ENCODE peak calls at places on chromosomes 5 and 9, in ten cellular contexts. One of them, this sample, is unnamed.
A peak's percentile ranks its signal among the peaks of the same experiment; 100 is the strongest.

GRCh38 chr5:42057254-42057690 is 132.2 kb downstream of the FBXO4 start:
- DNase-seq in endothelial cell: peak; percentile 59
- DNase-seq in epithelial cell of esophagus: peak; percentile 68
- DNase-seq in astrocyte: no peak
- DNase-seq in GM23338: peak; percentile 77
- DNase-seq in PC-3: peak; percentile 86
- DNase-seq in left ventricle myocardium inferior: no peak
- DNase-seq in fibroblast of lung: peak; percentile 15
- DNase-seq in cardiac fibroblast: peak; percentile 56
- DNase-seq in WTC11: peak; percentile 72
- DNase-seq in this sample: peak; percentile 5

GRCh38 chr9:82090041-82090440 is 101.5 kb downstream of the SPATA31D1 start:
- DNase-seq in PC-3: no peak
- DNase-seq in fibroblast of lung: no peak
- DNase-seq in endothelial cell: no peak
- DNase-seq in WTC11: no peak
- DNase-seq in epithelial cell of esophagus: no peak
- DNase-seq in left ventricle myocardium inferior: no peak
- DNase-seq in cardiac fibroblast: no peak
- DNase-seq in GM23338: no peak
- DNase-seq in astrocyte: no peak
- DNase-seq in this sample: no peak

GRCh38 chr5:143440448-143441102 is 37.1 kb upstream of the NR3C1 start:
- DNase-seq in astrocyte: no peak
- DNase-seq in left ventricle myocardium inferior: no peak
- DNase-seq in fibroblast of lung: no peak
- DNase-seq in cardiac fibroblast: no peak
- DNase-seq in PC-3: no peak
- DNase-seq in GM23338: no peak
- DNase-seq in WTC11: no peak
- DNase-seq in epithelial cell of esophagus: no peak
- DNase-seq in endothelial cell: no peak
- DNase-seq in this sample: no peak

GRCh38 chr5:142472306-142472951 is 147.6 kb upstream of the SPRY4 start:
- DNase-seq in astrocyte: peak; percentile 92
- DNase-seq in endothelial cell: no peak
- DNase-seq in PC-3: peak; percentile 89
- DNase-seq in GM23338: no peak
- DNase-seq in fibroblast of lung: peak; percentile 95
- DNase-seq in WTC11: no peak
- DNase-seq in epithelial cell of esophagus: peak; percentile 95
- DNase-seq in left ventricle myocardium inferior: no peak
- DNase-seq in cardiac fibroblast: peak; percentile 99
- DNase-seq in this sample: peak; percentile 95

GRCh38 chr9:100474082-100474949 is 1.4 kb downstream of the TMEFF1 start:
- DNase-seq in GM23338: peak; percentile 54
- DNase-seq in fibroblast of lung: no peak
- DNase-seq in PC-3: no peak
- DNase-seq in astrocyte: no peak
- DNase-seq in epithelial cell of esophagus: peak; percentile 23
- DNase-seq in left ventricle myocardium inferior: no peak
- DNase-seq in WTC11: peak; percentile 40
- DNase-seq in cardiac fibroblast: no peak
- DNase-seq in endothelial cell: peak; percentile 18
- DNase-seq in this sample: no peak

GRCh38 chr5:106028314-106028713 is 1642.4 kb downstream of the EFNA5 start:
- DNase-seq in cardiac fibroblast: no peak
- DNase-seq in fibroblast of lung: no peak
- DNase-seq in GM23338: no peak
- DNase-seq in astrocyte: no peak
- DNase-seq in WTC11: no peak
- DNase-seq in left ventricle myocardium inferior: no peak
- DNase-seq in endothelial cell: no peak
- DNase-seq in PC-3: no peak
- DNase-seq in epithelial cell of esophagus: no peak
- DNase-seq in this sample: no peak

GRCh38 chr9:111897831-111898144 is 1.2 kb downstream of the UGCG start:
- DNase-seq in WTC11: no peak
- DNase-seq in fibroblast of lung: peak; percentile 48
- DNase-seq in astrocyte: no peak
- DNase-seq in GM23338: no peak
- DNase-seq in cardiac fibroblast: peak; percentile 62
- DNase-seq in left ventricle myocardium inferior: no peak
- DNase-seq in endothelial cell: no peak
- DNase-seq in epithelial cell of esophagus: peak; percentile 37
- DNase-seq in PC-3: peak; percentile 13
- DNase-seq in this sample: peak; percentile 11

GRCh38 chr9:109272045-109272444 is 48.8 kb downstream of the EPB41L4B start:
- DNase-seq in PC-3: no peak
- DNase-seq in astrocyte: no peak
- DNase-seq in cardiac fibroblast: no peak
- DNase-seq in endothelial cell: no peak
- DNase-seq in WTC11: no peak
- DNase-seq in left ventricle myocardium inferior: no peak
- DNase-seq in fibroblast of lung: no peak
- DNase-seq in epithelial cell of esophagus: no peak
- DNase-seq in GM23338: no peak
- DNase-seq in this sample: no peak

GRCh38 chr5:91122663-91123062 is 260.5 kb downstream of the ARRDC3 start:
- DNase-seq in left ventricle myocardium inferior: no peak
- DNase-seq in astrocyte: no peak
- DNase-seq in GM23338: no peak
- DNase-seq in fibroblast of lung: no peak
- DNase-seq in WTC11: no peak
- DNase-seq in cardiac fibroblast: no peak
- DNase-seq in endothelial cell: no peak
- DNase-seq in PC-3: no peak
- DNase-seq in epithelial cell of esophagus: no peak
- DNase-seq in this sample: no peak

GRCh38 chr9:134730011-134730760 is 88.6 kb downstream of the COL5A1 start:
- DNase-seq in epithelial cell of esophagus: no peak
- DNase-seq in fibroblast of lung: no peak
- DNase-seq in left ventricle myocardium inferior: peak; percentile 75
- DNase-seq in endothelial cell: no peak
- DNase-seq in cardiac fibroblast: peak; percentile 52
- DNase-seq in WTC11: no peak
- DNase-seq in PC-3: no peak
- DNase-seq in GM23338: no peak
- DNase-seq in astrocyte: no peak
- DNase-seq in this sample: no peak

GRCh38 chr9:33013962-33014664 is 11.0 kb upstream of the DNAJA1 start:
- DNase-seq in fibroblast of lung: no peak
- DNase-seq in GM23338: peak; percentile 33
- DNase-seq in cardiac fibroblast: no peak
- DNase-seq in left ventricle myocardium inferior: no peak
- DNase-seq in PC-3: no peak
- DNase-seq in astrocyte: no peak
- DNase-seq in epithelial cell of esophagus: no peak
- DNase-seq in WTC11: no peak
- DNase-seq in endothelial cell: no peak
- DNase-seq in this sample: no peak

GRCh38 chr9:81829201-81829882 is 98.9 kb upstream of the SPATA31D4 start:
- DNase-seq in fibroblast of lung: no peak
- DNase-seq in WTC11: peak; percentile 20
- DNase-seq in GM23338: peak; percentile 49
- DNase-seq in PC-3: no peak
- DNase-seq in astrocyte: no peak
- DNase-seq in left ventricle myocardium inferior: no peak
- DNase-seq in endothelial cell: no peak
- DNase-seq in cardiac fibroblast: no peak
- DNase-seq in epithelial cell of esophagus: no peak
- DNase-seq in this sample: no peak

DNA sequence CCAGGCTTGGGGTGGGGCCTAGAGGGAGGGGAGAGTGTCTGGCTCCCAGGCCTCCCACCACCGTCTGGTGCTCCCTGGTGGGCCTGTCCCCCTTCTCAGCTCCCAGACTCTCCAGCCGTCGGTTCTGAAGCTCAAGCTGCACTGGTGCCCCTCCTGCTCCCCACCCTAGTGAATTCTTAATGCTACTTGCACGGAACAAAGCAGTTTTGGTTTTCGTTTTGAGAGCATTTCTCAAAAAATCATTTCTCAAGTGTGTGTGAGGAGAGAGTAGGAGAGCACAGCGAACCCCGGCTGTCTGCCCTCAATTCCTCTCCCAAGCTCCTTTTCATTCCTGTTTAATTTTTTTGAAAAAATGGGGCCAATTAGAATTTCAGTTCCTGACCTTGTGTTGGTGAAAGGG is 6.7 kb upstream of the IER5L start:
- DNase-seq in WTC11: no peak
- DNase-seq in astrocyte: no peak
- DNase-seq in endothelial cell: no peak
- DNase-seq in epithelial cell of esophagus: no peak
- DNase-seq in PC-3: no peak
- DNase-seq in GM23338: no peak
- DNase-seq in fibroblast of lung: no peak
- DNase-seq in left ventricle myocardium inferior: no peak
- DNase-seq in cardiac fibroblast: no peak
- DNase-seq in this sample: no peak
- TF ChIP-seq CTCF in WTC11: no peak
- TF ChIP-seq CTCF in astrocyte: no peak
- TF ChIP-seq CTCF in endothelial cell: no peak
- TF ChIP-seq CTCF in epithelial cell of esophagus: no peak
- TF ChIP-seq CTCF in PC-3: no peak
- TF ChIP-seq CTCF in GM23338: no peak
- TF ChIP-seq CTCF in fibroblast of lung: no peak
- TF ChIP-seq CTCF in left ventricle myocardium inferior: no peak
- TF ChIP-seq CTCF in cardiac fibroblast: no peak
- TF ChIP-seq CTCF in this sample: no peak

GRCh38 chr5:176540956-176541337 is 3.7 kb upstream of the RNF44 start:
- DNase-seq in GM23338: no peak
- DNase-seq in cardiac fibroblast: no peak
- DNase-seq in endothelial cell: no peak
- DNase-seq in epithelial cell of esophagus: no peak
- DNase-seq in astrocyte: no peak
- DNase-seq in fibroblast of lung: no peak
- DNase-seq in left ventricle myocardium inferior: no peak
- DNase-seq in WTC11: no peak
- DNase-seq in PC-3: no peak
- DNase-seq in this sample: no peak

GRCh38 chr5:176543428-176544182 is 5.5 kb upstream of the CDHR2 start:
- DNase-seq in astrocyte: no peak
- DNase-seq in WTC11: peak; percentile 76
- DNase-seq in GM23338: peak; percentile 80
- DNase-seq in fibroblast of lung: peak; percentile 25
- DNase-seq in PC-3: peak; percentile 73
- DNase-seq in epithelial cell of esophagus: peak; percentile 77
- DNase-seq in endothelial cell: no peak
- DNase-seq in left ventricle myocardium inferior: peak; percentile 83
- DNase-seq in cardiac fibroblast: peak; percentile 40
- DNase-seq in this sample: no peak

GRCh38 chr5:176542135-176542595 is 5.0 kb upstream of the RNF44 start:
- DNase-seq in astrocyte: no peak
- DNase-seq in PC-3: no peak
- DNase-seq in endothelial cell: no peak
- DNase-seq in cardiac fibroblast: no peak
- DNase-seq in WTC11: peak; percentile 67
- DNase-seq in fibroblast of lung: no peak
- DNase-seq in GM23338: no peak
- DNase-seq in left ventricle myocardium inferior: peak; percentile 34
- DNase-seq in epithelial cell of esophagus: no peak
- DNase-seq in this sample: no peak

GRCh38 chr5:176541338-176542134 is 4.3 kb upstream of the RNF44 start:
- DNase-seq in fibroblast of lung: peak; percentile 32
- DNase-seq in cardiac fibroblast: peak; percentile 22
- DNase-seq in GM23338: peak; percentile 89
- DNase-seq in astrocyte: no peak
- DNase-seq in WTC11: peak; percentile 81
- DNase-seq in PC-3: peak; percentile 31
- DNase-seq in epithelial cell of esophagus: peak; percentile 86
- DNase-seq in left ventricle myocardium inferior: peak; percentile 57
- DNase-seq in endothelial cell: peak; percentile 61
- DNase-seq in this sample: no peak

GRCh38 chr5:176542596-176543427 is 5.6 kb upstream of the RNF44 start:
- DNase-seq in fibroblast of lung: peak; percentile 19
- DNase-seq in left ventricle myocardium inferior: no peak
- DNase-seq in GM23338: peak; percentile 75
- DNase-seq in epithelial cell of esophagus: no peak
- DNase-seq in cardiac fibroblast: no peak
- DNase-seq in WTC11: peak; percentile 50
- DNase-seq in astrocyte: no peak
- DNase-seq in PC-3: peak; percentile 58
- DNase-seq in endothelial cell: peak; percentile 40
- DNase-seq in this sample: no peak
- TF ChIP-seq CTCF in fibroblast of lung: no peak
- TF ChIP-seq CTCF in left ventricle myocardium inferior: no peak
- TF ChIP-seq CTCF in GM23338: no peak
- TF ChIP-seq CTCF in epithelial cell of esophagus: no peak
- TF ChIP-seq CTCF in cardiac fibroblast: no peak
- TF ChIP-seq CTCF in WTC11: no peak
- TF ChIP-seq CTCF in astrocyte: no peak
- TF ChIP-seq CTCF in PC-3: no peak
- TF ChIP-seq CTCF in endothelial cell: no peak
- TF ChIP-seq CTCF in this sample: peak; percentile 17

GRCh38 chr5:179505636-179506261 is 44.6 kb upstream of the RUFY1 start:
- DNase-seq in astrocyte: no peak
- DNase-seq in cardiac fibroblast: no peak
- DNase-seq in endothelial cell: no peak
- DNase-seq in PC-3: no peak
- DNase-seq in left ventricle myocardium inferior: no peak
- DNase-seq in GM23338: no peak
- DNase-seq in epithelial cell of esophagus: no peak
- DNase-seq in WTC11: no peak
- DNase-seq in fibroblast of lung: no peak
- DNase-seq in this sample: no peak
- TF ChIP-seq CTCF in astrocyte: no peak
- TF ChIP-seq CTCF in cardiac fibroblast: no peak
- TF ChIP-seq CTCF in endothelial cell: no peak
- TF ChIP-seq CTCF in PC-3: no peak
- TF ChIP-seq CTCF in left ventricle myocardium inferior: no peak
- TF ChIP-seq CTCF in GM23338: no peak
- TF ChIP-seq CTCF in epithelial cell of esophagus: no peak
- TF ChIP-seq CTCF in WTC11: no peak
- TF ChIP-seq CTCF in fibroblast of lung: no peak
- TF ChIP-seq CTCF in this sample: no peak

DNA sequence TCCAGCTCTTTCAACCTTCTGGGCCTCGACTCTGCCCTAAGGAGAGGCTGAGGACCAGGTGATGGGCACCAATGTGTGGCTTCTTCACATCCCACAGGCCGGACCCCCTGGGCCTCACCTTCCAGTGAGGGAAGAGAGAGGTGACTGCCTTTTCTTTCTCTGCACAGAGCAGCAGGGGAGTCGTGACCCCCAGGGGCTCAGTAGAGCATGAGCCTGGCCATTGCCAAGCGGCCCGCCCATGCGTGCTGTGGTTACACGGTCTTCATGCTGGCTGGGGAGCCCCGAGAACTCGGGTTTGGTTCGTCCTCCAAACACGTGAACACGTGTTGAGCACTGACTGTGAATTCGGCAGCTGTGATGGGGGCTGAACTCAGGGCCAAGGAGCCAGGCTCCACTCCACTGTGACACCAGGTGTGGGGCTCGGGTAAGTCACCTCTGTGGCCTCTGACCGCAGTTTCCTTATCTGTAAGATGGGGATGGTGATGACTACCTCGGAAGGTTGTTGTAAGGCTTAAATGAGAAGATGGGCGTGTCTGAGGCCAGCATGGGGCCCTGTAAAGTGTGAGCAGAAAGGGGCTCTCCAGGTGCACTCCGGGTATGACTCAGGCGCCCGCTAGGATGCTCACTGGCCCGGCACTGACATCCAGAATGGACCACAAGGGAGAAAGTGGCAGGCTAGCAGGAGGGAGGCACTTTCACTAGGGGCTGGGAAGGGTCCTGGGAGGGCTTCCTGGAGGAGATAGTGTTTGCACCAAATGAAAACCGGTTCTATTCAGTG is 13.4 kb upstream of the GRHPR start:
- DNase-seq in left ventricle myocardium inferior: no peak
- DNase-seq in cardiac fibroblast: no peak
- DNase-seq in GM23338: no peak
- DNase-seq in astrocyte: no peak
- DNase-seq in epithelial cell of esophagus: no peak
- DNase-seq in WTC11: no peak
- DNase-seq in PC-3: no peak
- DNase-seq in fibroblast of lung: no peak
- DNase-seq in endothelial cell: no peak
- DNase-seq in this sample: no peak
- TF ChIP-seq CTCF in left ventricle myocardium inferior: no peak
- TF ChIP-seq CTCF in cardiac fibroblast: no peak
- TF ChIP-seq CTCF in GM23338: no peak
- TF ChIP-seq CTCF in astrocyte: no peak
- TF ChIP-seq CTCF in epithelial cell of esophagus: no peak
- TF ChIP-seq CTCF in WTC11: no peak
- TF ChIP-seq CTCF in PC-3: no peak
- TF ChIP-seq CTCF in fibroblast of lung: no peak
- TF ChIP-seq CTCF in endothelial cell: no peak
- TF ChIP-seq CTCF in this sample: no peak